ENCODE peak calls at places on chromosome 1, in eight cellular contexts. M is fibroblast of the aortic adventitia; N is aorta; W is neuronal stem cell; A is stimulated activated CD4-positive, alpha-beta T cell treated with anti-CD3 and anti-CD28 coated beads, Interleukin-4, amount 100 ng/mL, for 24 hours; V is AG04450; P is iris pigment epithelial cell; B is mesothelial cell of epicardium. T is an unnamed sample.

GRCh38 chr1:201883266-201883665 is 5.4 kb upstream of the SHISA4 start:
- DNase-seq in P (no peak), N (no peak), V (no peak), M (no peak), B (no peak), A (no peak), W (no peak), T (no peak)

GRCh38 chr1:244636488-244637259 is 16.3 kb upstream of the DESI2 start:
- DNase-seq in P (no peak), W (no peak), B (no peak), V (no peak), N (no peak), M (no peak), A (no peak), T (no peak)

GRCh38 chr1:116710326-116711060 is 43.0 kb upstream of the IGSF3 start:
- DNase-seq in P (no peak), M (peak), V (no peak), B (no peak), W (no peak), N (no peak), A (no peak), T (no peak)

GRCh38 chr1:164765557-164765956 is 206.6 kb downstream of the PBX1 start:
- DNase-seq in B (no peak), A (no peak), W (no peak), M (peak), V (peak), P (peak), N (no peak), T (peak)

GRCh38 chr1:53548031-53548491 is 88.9 kb downstream of the DMRTB1 start:
- DNase-seq in W (no peak), B (peak), N (peak), P (no peak), A (no peak), M (no peak), V (no peak), T (no peak)

GRCh38 chr1:112981461-112982233 is 25.7 kb upstream of the SLC16A1 start:
- DNase-seq in N (no peak), B (no peak), P (no peak), M (no peak), W (no peak), A (no peak), V (no peak), T (no peak)

GRCh38 chr1:206685256-206685748 is 597 bp downstream of the MAPKAPK2 start:
- DNase-seq in W (peak), N (peak), A (peak), M (peak), B (no peak), P (no peak), V (no peak), T (peak)

GRCh38 chr1:186530104-186530503 is 69.2 kb upstream of the PDC start:
- DNase-seq in N (no peak), M (peak), V (no peak), B (no peak), P (peak), W (no peak), A (no peak), T (peak)

GRCh38 chr1:7471836-7472235 is 299.3 kb upstream of the VAMP3 start:
- DNase-seq in N (no peak), B (no peak), V (peak), W (no peak), A (no peak), M (peak), P (peak), T (peak)

GRCh38 chr1:169235568-169235967 is 129.1 kb downstream of the ATP1B1 start:
- DNase-seq in N (no peak), W (no peak), V (no peak), P (no peak), B (no peak), A (no peak), M (peak), T (no peak)